ENCODE peak calls at places on chromosomes 2 and 18, in five cellular contexts. F is stomach, G is A549, O is tibial nerve, C is ovary. J is an unnamed sample. For H3K4me1, the result is how much of the 10 kb centered on the place peaks cover.

GRCh38 chr2:121501070-121501469 is 29.6 kb upstream of the RNU4ATAC start:
- DNase-seq in F (no peak), G (no peak), O (no peak), C (no peak), J (no peak)

GRCh38 chr2:175445276-175445675 is 263.8 kb upstream of the ATP5MC3 start:
- DNase-seq in F (no peak), G (no peak), O (no peak), C (no peak), J (no peak)

GRCh38 chr2:40455661-40456060 is 3.8 kb upstream of the SLC8A1 start:
- DNase-seq in F (no peak), G (no peak), O (no peak), C (no peak), J (peak)

GRCh38 chr18:42028232-42028832 is 73.3 kb downstream of the PIK3C3 start:
- DNase-seq in F (no peak), G (peak), O (no peak), C (no peak), J (no peak)

GRCh38 chr2:173651891-173652290 is 297.2 kb downstream of the CDCA7 start:
- DNase-seq in F (no peak), G (no peak), O (no peak), C (no peak), J (no peak)

GRCh38 chr18:32974421-32975165 is 201.8 kb upstream of the KLHL14 start:
- DNase-seq in F (no peak), G (no peak), O (no peak), C (no peak), J (no peak)

GRCh38 chr2:180663016-180663471 is 317.4 kb upstream of the UBE2E3 start:
- DNase-seq in F (no peak), G (no peak), O (no peak), C (no peak), J (no peak)

GRCh38 chr2:215900865-215901264 is 112.5 kb downstream of the MREG start:
- DNase-seq in F (no peak), G (no peak), O (no peak), C (no peak), J (no peak)

GRCh38 chr18:63987743-63988142 is 17.9 kb downstream of the SERPINB8 start:
- DNase-seq in F (no peak), G (no peak), O (no peak), C (no peak), J (no peak)

GRCh38 chr2:88857951-88858406 is 166.5 kb downstream of the RPIA start:
- DNase-seq in F (no peak), G (no peak), O (no peak), C (no peak), J (peak)

GRCh38 chr2:32947076-32947483 is 327 bp downstream of the LTBP1 start:
- DNase-seq in F (no peak), G (peak), O (no peak), C (peak), J (no peak)

GRCh38 chr2:168632733-168633132 is 169.7 kb upstream of the NOSTRIN start:
- DNase-seq in F (no peak), G (no peak), O (peak), C (peak), J (no peak)

GRCh38 chr2:43223412-43224040 is 2.9 kb downstream of the ZFP36L2 start:
- DNase-seq in F (no peak), G (no peak), O (no peak), C (no peak), J (no peak)

GRCh38 chr2:170113168-170113567 is 64.8 kb upstream of the MYO3B start:
- DNase-seq in F (no peak), G (no peak), O (no peak), C (no peak), J (no peak)

GRCh38 chr18:77063256-77063655 is 69.3 kb downstream of the MBP start:
- DNase-seq in F (peak), G (no peak), O (no peak), C (no peak), J (peak)

GRCh38 chr2:156319811-156320490 is 12.6 kb downstream of the NR4A2 start:
- DNase-seq in F (peak), G (no peak), O (no peak), C (no peak), J (peak)

DNA sequence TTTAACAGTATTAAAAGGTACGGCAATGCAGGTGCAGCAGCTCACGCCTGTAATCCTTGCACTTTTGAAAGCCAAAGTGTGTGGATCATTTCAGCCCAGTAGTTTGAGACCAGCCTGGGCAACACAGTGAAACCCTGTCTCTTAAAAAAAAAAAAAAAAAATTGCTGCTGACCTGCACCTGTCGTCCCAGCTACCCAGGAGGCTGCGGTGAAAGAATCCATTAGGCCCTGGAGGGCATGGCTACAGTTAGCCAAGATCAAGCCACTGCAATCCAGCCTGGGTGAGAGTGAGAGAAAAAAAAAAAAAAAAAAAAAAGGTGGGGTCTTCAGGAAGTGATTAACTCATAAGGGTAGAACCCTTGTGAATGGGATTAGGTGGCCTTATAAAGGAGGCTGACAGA is 12.8 kb downstream of the CUL3 start:
- DNase-seq in F (no peak), G (no peak), O (no peak), C (no peak), J (no peak)
- H3K4me1 ChIP-seq in F (half or more), G (half or more), O (under half), C (under half), J (half or more)

GRCh38 chr2:20676353-20677215 is 9.6 kb downstream of the GDF7 start:
- DNase-seq in F (no peak), G (no peak), O (no peak), C (no peak), J (no peak)
- TF ChIP-seq EP300 in F (no peak), G (no peak), O (no peak), C (no peak), J (no peak)

DNA sequence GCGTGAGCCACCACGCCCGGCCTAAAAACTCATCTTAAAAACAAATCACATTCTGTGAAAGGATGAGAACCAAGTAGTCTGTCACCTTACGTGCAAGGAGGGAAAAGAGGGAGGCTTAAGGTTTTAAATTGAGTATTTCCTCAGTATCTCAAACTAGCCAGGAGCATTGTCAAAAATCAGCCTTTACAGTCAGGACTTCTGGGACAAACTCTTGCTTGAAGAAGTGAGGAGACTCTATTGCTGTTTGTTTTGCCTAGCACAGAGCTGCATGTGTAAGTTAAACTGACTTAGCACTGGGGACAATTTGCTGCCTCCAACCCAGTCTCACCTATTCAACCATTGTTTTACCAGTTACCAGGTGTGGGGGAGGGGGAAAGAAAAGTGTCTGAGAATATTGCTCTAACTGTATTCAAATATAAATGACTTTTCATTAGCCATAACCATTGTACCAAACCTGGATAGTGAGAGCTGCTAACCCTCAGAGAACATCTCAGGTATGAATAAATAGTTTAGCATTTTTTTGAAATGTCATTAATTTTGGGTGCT is 3.6 kb downstream of the INO80D start:
- DNase-seq in F (no peak), G (no peak), O (no peak), C (no peak), J (no peak)
- H3K4me1 ChIP-seq in F (under half), G (under half), O (under half), C (under half), J (under half)

GRCh38 chr18:40813116-40813515 is 1141.9 kb upstream of the PIK3C3 start:
- DNase-seq in F (no peak), G (no peak), O (no peak), C (no peak), J (no peak)
- TF ChIP-seq EP300 in F (no peak), G (no peak), O (no peak), C (no peak), J (no peak)

GRCh38 chr2:128640166-128640846 is 321.6 kb upstream of the HS6ST1 start:
- DNase-seq in F (peak), G (no peak), O (no peak), C (peak), J (no peak)

GRCh38 chr2:128642801-128643200 is 324.1 kb upstream of the HS6ST1 start:
- DNase-seq in F (peak), G (no peak), O (no peak), C (peak), J (peak)

GRCh38 chr2:128640847-128641360 is 322.2 kb upstream of the HS6ST1 start:
- DNase-seq in F (peak), G (no peak), O (no peak), C (peak), J (no peak)

GRCh38 chr2:128642316-128642715 is 323.6 kb upstream of the HS6ST1 start:
- DNase-seq in F (peak), G (no peak), O (no peak), C (no peak), J (peak)

DNA sequence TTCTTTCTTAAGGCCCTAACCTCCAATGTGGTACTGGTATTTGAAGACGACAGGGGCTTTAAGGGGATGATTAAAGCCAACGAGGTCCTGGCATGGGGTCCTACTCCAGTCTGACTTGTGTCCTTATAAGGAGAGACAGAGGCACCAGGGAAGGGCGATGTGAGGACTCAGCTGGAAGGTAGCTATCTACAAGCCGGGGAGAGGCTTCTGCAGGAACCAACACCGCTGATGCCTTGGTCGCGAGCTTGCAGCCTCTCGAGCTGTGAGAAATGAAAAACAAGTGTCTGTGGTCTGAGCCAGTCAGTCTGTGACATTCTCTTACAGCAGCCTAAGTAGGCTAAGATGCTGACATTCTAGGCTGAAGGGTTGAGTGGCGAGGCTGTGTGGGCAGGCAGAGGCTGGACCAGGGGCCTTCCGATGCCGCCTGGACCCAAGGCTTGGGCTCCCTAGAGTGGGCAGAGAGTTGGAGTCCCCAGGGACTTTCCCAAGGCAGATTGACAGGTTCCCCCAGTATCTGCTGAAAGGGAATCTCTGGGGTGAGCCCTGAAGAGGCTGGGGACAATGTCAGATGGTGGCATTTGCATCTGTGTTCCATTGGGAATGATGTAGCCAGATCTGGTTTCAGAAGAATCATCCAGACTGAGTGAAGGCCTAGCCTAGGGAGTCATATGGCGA is 322.9 kb upstream of the HS6ST1 start:
- DNase-seq in F (peak), G (no peak), O (no peak), C (peak), J (peak)
- H3K4me1 ChIP-seq in F (under half), G (under half), O (under half), C (under half), J (under half)

GRCh38 chr2:37843554-37843953 is 81.5 kb upstream of the RMDN2 start:
- DNase-seq in F (no peak), G (no peak), O (no peak), C (no peak), J (no peak)

GRCh38 chr2:37842732-37843353 is 82.2 kb upstream of the RMDN2 start:
- DNase-seq in F (no peak), G (no peak), O (no peak), C (no peak), J (no peak)

GRCh38 chr2:37848451-37848850 is 76.6 kb upstream of the RMDN2 start:
- DNase-seq in F (no peak), G (no peak), O (no peak), C (no peak), J (no peak)

GRCh38 chr2:37847792-37848191 is 77.3 kb upstream of the RMDN2 start:
- DNase-seq in F (no peak), G (no peak), O (no peak), C (no peak), J (no peak)

GRCh38 chr2:37846207-37846606 is 78.9 kb upstream of the RMDN2 start:
- DNase-seq in F (no peak), G (no peak), O (no peak), C (no peak), J (no peak)
- TF ChIP-seq EP300 in F (no peak), G (no peak), O (no peak), C (no peak), J (no peak)

DNA sequence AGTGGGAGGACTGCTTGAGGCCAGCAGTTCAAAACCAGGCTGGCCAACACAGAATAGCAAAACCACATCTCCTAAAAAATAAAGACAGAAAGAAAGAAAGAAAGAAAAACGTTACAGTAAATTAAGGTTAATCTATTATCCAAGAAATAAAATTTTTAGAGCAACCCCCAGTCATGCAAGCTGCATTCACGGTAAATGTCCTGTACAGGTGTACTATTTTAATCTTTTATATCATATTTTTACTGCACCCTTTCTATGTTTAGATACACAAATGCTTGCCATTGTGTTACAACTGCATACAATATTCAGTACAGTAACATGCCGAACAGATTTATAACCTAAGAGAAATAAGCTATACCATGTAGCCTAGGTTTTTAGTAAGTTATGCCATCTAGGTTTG is 6.0 kb downstream of the PDIA6 start:
- DNase-seq in F (no peak), G (no peak), O (no peak), C (no peak), J (no peak)
- H3K4me1 ChIP-seq in F (under half), G (under half), O (under half), C (under half), J (under half)